ENCODE peak calls at places on chromosomes 2 and 18, in six cellular contexts. R is IMR-90, F is endothelial cell of umbilical vein, K is upper lobe of left lung, E is testis, C is uterus. B is an unnamed sample.

GRCh38 chr2:164561416-164561815 is 59.9 kb downstream of the GRB14 start:
- DNase-seq in K (no peak), E (no peak), R (no peak), C (no peak), F (no peak), B (no peak)

GRCh38 chr2:200702646-200703118 is 109.0 kb upstream of the BZW1 start:
- DNase-seq in F (no peak), E (no peak), K (no peak), C (no peak), R (no peak), B (no peak)

GRCh38 chr2:160415991-160416390 is 77.6 kb downstream of the RBMS1 start:
- DNase-seq in F (peak), K (no peak), R (peak), E (no peak), C (no peak), B (no peak)

GRCh38 chr18:49768051-49768391 is 45.3 kb downstream of the ACAA2 start:
- DNase-seq in K (peak), E (peak), R (peak), F (peak), C (peak), B (no peak)

GRCh38 chr2:95308426-95308990 is 11.4 kb downstream of the KCNIP3 start:
- DNase-seq in R (no peak), E (no peak), C (no peak), F (no peak), K (no peak), B (no peak)

GRCh38 chr2:24919100-24919976 is 699 bp downstream of the ADCY3 start:
- DNase-seq in E (peak), K (no peak), C (peak), F (no peak), R (peak), B (peak)

GRCh38 chr2:132383956-132384355 is 32.6 kb upstream of the GPR39 start:
- DNase-seq in K (no peak), F (no peak), C (no peak), R (no peak), E (no peak), B (no peak)

GRCh38 chr2:120740375-120740764 is 4.7 kb downstream of the GLI2 start:
- DNase-seq in F (no peak), R (no peak), E (peak), K (no peak), C (no peak), B (no peak)

GRCh38 chr2:30708491-30709290 is 98.6 kb downstream of the CAPN13 start:
- DNase-seq in F (no peak), K (no peak), R (peak), C (no peak), E (no peak), B (peak)

GRCh38 chr18:79750980-79751571 is 46.7 kb upstream of the KCNG2 start:
- DNase-seq in K (peak), R (no peak), F (no peak), E (peak), C (no peak), B (peak)

GRCh38 chr18:31656754-31657153 is 27.6 kb downstream of the B4GALT6 start:
- DNase-seq in E (no peak), R (no peak), F (no peak), K (no peak), C (no peak), B (no peak)

GRCh38 chr2:10385501-10385900 is 62.6 kb downstream of the ODC1 start:
- DNase-seq in E (no peak), R (no peak), C (no peak), F (no peak), K (no peak), B (no peak)

GRCh38 chr2:219071189-219071816 is 10.6 kb upstream of the IHH start:
- DNase-seq in K (no peak), C (no peak), R (peak), F (no peak), E (no peak), B (peak)

GRCh38 chr2:2324565-2325101 is 6.4 kb downstream of the MYT1L start:
- DNase-seq in F (no peak), K (no peak), C (no peak), R (no peak), E (no peak), B (no peak)

GRCh38 chr2:69217333-69218080 is 169.5 kb downstream of the GFPT1 start:
- DNase-seq in K (no peak), C (no peak), E (no peak), R (no peak), F (no peak), B (no peak)

GRCh38 chr18:49322770-49323490 is 137.5 kb downstream of the DYM start:
- DNase-seq in C (no peak), R (no peak), F (no peak), K (no peak), E (no peak), B (no peak)

GRCh38 chr2:85255813-85256581 is 71.8 kb downstream of the TGOLN2 start:
- DNase-seq in R (peak), F (peak), E (peak), K (no peak), C (peak), B (no peak)

GRCh38 chr18:39486268-39486667 is 1920.7 kb upstream of the CELF4 start:
- DNase-seq in C (no peak), E (no peak), R (no peak), K (no peak), F (no peak), B (no peak)

GRCh38 chr2:68715353-68716041 is 19.1 kb upstream of the ARHGAP25 start:
- DNase-seq in R (peak), K (peak), F (peak), E (peak), C (peak), B (peak)

GRCh38 chr2:143428700-143429099 is 299.5 kb downstream of the ARHGAP15 start:
- DNase-seq in E (no peak), F (no peak), K (no peak), R (no peak), C (no peak), B (no peak)

GRCh38 chr2:36371963-36372391 is 16.4 kb downstream of the CRIM1 start:
- DNase-seq in F (peak), E (no peak), C (no peak), K (peak), R (peak), B (no peak)

GRCh38 chr18:75393721-75394120 is 33.8 kb downstream of the SMIM21 start:
- DNase-seq in R (no peak), F (no peak), K (no peak), E (no peak), C (no peak), B (no peak)

GRCh38 chr2:131104487-131105155 is 515 bp upstream of the PLEKHB2 start:
- DNase-seq in K (peak), E (peak), R (peak), F (peak), C (no peak), B (no peak)

GRCh38 chr18:8424481-8424880 is 184.8 kb upstream of the RAB12 start:
- DNase-seq in E (no peak), K (no peak), C (no peak), R (no peak), F (no peak), B (no peak)

GRCh38 chr2:69948032-69948962 is 13.1 kb downstream of the ASPRV1 start:
- DNase-seq in C (no peak), K (no peak), E (no peak), R (no peak), F (no peak), B (no peak)

GRCh38 chr18:22687892-22688680 is 245.0 kb upstream of the RBBP8 start:
- DNase-seq in C (no peak), F (no peak), K (no peak), E (no peak), R (no peak), B (no peak)

GRCh38 chr2:203599509-203599908 is 64.4 kb upstream of the RAPH1 start:
- DNase-seq in R (no peak), E (no peak), F (no peak), C (no peak), K (no peak), B (no peak)

GRCh38 chr2:209277444-209277843 is 146.4 kb upstream of the MAP2 start:
- DNase-seq in K (no peak), R (no peak), C (no peak), F (no peak), E (no peak), B (no peak)

GRCh38 chr2:122980672-122981071 is 1044.4 kb upstream of the CNTNAP5 start:
- DNase-seq in E (no peak), R (no peak), C (no peak), F (no peak), K (peak), B (no peak)

GRCh38 chr2:86302320-86302719 is 35.1 kb downstream of the REEP1 start:
- DNase-seq in F (no peak), R (no peak), E (no peak), C (no peak), K (no peak), B (no peak)

GRCh38 chr2:64654993-64655666 is 1.4 kb upstream of the SERTAD2 start:
- DNase-seq in F (peak), K (no peak), R (no peak), C (no peak), E (no peak), B (no peak)
- TF ChIP-seq CTCF in F (peak), K (no peak), R (peak), C (no peak), E (no peak), B (peak)

DNA sequence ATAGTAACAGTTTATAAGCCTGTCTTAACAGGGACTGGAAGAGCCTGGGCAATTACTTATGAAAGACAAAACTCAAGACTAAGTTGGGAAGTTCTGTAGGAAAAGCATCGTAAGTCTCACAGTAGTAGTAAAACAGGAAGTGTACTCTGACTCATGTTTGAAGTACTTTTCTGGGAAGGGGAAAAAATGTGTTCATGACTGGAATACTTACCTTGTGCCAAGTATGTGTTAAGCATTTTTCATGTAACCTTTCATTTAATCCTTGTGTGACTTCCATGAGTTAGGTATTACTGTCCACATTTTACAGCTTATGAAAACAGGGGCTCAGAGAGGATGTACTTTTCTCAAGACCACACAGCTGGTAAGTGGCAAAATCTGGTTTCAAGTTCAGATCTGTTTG is 13.7 kb upstream of the SKOR2 start:
- DNase-seq in E (no peak), K (no peak), F (no peak), R (peak), C (no peak), B (no peak)
- TF ChIP-seq POLR2A in E (no peak), K (no peak), F (no peak), R (no peak), C (no peak), B (no peak)

GRCh38 chr18:26562568-26562967 is 14.2 kb upstream of the KCTD1 start:
- DNase-seq in R (no peak), K (no peak), E (no peak), C (no peak), F (no peak), B (no peak)
- TF ChIP-seq CTCF in R (no peak), K (no peak), E (no peak), C (no peak), F (no peak), B (no peak)

GRCh38 chr2:66433695-66433944 is 1.3 kb upstream of the MEIS1 start:
- DNase-seq in R (no peak), K (no peak), C (no peak), E (no peak), F (no peak), B (no peak)

GRCh38 chr2:66435549-66435875 is 587 bp downstream of the MEIS1 start:
- DNase-seq in E (no peak), R (no peak), F (peak), K (no peak), C (no peak), B (no peak)

GRCh38 chr2:66435963-66436362 is 1.0 kb downstream of the MEIS1 start:
- DNase-seq in C (no peak), E (no peak), K (no peak), F (no peak), R (no peak), B (no peak)

GRCh38 chr2:66433945-66434678 is 813 bp upstream of the MEIS1 start:
- DNase-seq in C (peak), R (peak), K (no peak), F (peak), E (peak), B (peak)

DNA sequence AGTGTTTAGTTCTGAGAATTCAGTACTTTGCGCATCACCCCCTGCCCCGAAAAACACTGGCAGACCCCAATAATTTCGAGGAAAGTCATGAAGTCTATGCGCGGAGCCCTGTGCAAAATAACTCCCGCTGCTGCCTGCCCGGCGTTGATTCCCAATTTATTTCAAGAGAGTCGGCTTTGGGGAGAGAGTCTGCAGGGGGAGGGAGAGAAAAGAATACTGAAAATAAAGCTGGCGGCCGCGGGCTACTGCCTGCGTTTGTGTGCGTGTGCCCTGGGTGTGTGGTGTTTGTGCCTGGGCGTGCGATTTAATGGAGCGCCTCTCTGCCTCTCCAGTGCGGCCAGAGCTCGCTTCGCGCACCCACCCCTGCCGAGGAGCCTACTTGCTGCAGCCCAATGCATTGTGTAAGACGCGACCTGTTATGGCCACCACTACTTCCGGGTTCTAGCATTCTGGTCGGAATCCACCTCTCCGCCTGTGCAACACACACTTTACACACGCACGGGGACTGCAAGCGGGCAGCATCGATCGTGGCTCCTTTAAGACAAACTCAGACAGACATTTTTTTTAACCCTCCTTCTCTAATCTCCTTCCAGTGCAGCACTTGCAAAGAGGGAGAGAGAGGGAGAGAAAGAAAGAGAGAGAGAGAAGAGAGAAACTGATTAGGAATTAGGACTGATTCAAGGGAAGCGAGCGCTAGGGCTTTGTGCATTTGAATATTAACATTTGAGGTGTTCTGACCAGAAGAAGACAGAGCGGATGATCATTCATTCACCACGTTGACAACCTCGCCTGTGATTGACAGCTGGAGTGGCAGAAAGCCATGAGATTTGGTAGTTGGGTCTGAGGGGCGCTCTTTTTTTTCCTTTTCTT is at the start of gene MEIS1:
- DNase-seq in R (peak), K (peak), C (peak), E (peak), F (peak), B (peak)
- TF ChIP-seq POLR2A in R (peak), K (peak), C (peak), E (peak), F (peak), B (peak)

DNA sequence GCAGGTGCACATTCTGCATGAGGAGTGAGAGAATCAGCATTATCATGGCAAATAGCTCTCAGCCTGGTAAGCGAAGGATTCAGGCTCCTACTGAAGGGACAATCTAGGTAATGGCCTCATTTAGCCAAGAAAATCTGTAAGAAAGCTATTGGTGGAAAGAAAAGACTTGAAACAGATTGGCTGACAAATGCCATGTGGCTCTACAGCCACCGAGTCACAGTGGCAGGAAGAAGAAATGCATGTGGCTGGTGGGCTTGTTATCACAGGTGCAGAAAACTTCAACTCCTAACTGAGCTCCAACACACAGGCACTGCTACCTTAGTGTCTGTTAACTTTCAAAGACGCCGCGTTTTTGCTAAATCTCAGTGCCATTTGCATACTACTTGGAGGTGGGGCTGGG is 60.6 kb upstream of the REV1 start:
- DNase-seq in R (no peak), K (no peak), F (no peak), E (no peak), C (no peak), B (no peak)
- TF ChIP-seq CTCF in R (no peak), K (no peak), F (no peak), E (no peak), C (no peak), B (no peak)

GRCh38 chr2:217833439-217833838 is 169.4 kb downstream of the TNS1 start:
- DNase-seq in E (no peak), R (no peak), K (no peak), F (no peak), C (no peak), B (no peak)

GRCh38 chr2:217832987-217833386 is 169.8 kb downstream of the TNS1 start:
- DNase-seq in C (no peak), R (no peak), F (no peak), E (no peak), K (no peak), B (no peak)

GRCh38 chr2:217830807-217831206 is 172.0 kb downstream of the TNS1 start:
- DNase-seq in R (no peak), E (no peak), C (no peak), K (no peak), F (no peak), B (no peak)

GRCh38 chr2:217831306-217831705 is 171.5 kb downstream of the TNS1 start:
- DNase-seq in K (no peak), F (no peak), E (no peak), C (no peak), R (no peak), B (no peak)

DNA sequence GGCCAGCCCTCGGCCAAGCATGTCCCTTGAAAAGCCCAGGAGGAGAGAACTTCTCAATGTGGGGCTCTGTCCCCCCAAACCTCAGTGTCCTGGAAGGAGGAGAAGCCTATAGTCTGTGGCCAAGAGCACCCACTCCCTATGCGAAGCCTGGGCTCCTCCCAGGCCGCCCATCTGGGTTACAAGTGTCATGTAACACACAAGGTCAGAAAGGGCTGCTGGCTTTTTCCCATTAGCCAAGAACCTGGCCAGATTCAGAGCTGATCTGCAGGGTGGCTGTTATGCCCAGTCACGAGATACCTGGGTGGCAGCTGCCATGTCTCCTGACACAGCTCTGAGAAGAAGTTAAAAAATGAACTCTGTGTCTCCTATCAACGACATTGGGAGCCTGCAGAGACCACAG is 170.7 kb downstream of the TNS1 start:
- DNase-seq in C (no peak), R (no peak), E (no peak), K (no peak), F (no peak), B (no peak)
- TF ChIP-seq POLR2A in C (no peak), R (no peak), E (no peak), K (no peak), F (no peak), B (no peak)

DNA sequence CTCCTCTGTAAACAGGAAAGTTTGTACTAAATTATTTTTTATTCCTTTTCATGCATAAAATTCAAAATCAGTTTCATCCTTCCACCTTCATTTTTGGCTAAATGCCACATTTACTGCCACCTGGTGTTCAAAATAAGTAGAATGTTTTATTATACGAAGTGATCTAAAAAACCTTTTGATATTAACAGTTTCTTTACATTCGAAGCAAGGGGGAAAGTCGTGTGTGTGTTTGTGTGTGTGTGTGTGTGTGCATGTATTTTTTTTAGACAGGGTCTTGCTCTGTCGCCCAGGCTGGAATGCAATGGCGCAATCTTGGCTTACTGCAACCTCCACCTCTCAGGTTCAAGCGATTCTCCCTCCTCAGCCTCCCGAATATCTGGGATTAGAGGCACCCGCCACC is 9.0 kb upstream of the SCN9A start:
- DNase-seq in F (peak), R (peak), K (no peak), E (no peak), C (no peak), B (no peak)
- TF ChIP-seq CTCF in F (peak), R (peak), K (no peak), E (peak), C (peak), B (no peak)

GRCh38 chr2:74538881-74539339 is 9.2 kb downstream of the HTRA2 start:
- DNase-seq in R (no peak), K (no peak), C (no peak), E (no peak), F (no peak), B (no peak)
- TF ChIP-seq POLR2A in R (no peak), K (no peak), C (no peak), E (no peak), F (no peak), B (no peak)